ENCODE peak calls at places on chromosomes 7 and 10, in four cellular contexts. W, F, M and L are unnamed samples.
A peak's percentile ranks its signal among the peaks of the same experiment; 100 is the strongest.

GRCh38 chr7:107002804-107003137 is 41.7 kb upstream of the PRKAR2B start:
- DNase-seq in W (no peak), F (no peak), M (no peak), L (no peak)

GRCh38 chr10:33306756-33307519 is 27.5 kb downstream of the NRP1 start:
- DNase-seq in M (no peak), F (peak; percentile 45), W (no peak), L (no peak)

GRCh38 chr7:50869108-50869716 is 86.5 kb upstream of the GRB10 start:
- DNase-seq in M (no peak), W (no peak), F (peak; percentile 21), L (peak; percentile 12)

GRCh38 chr7:44305564-44306507 is 19.6 kb downstream of the CAMK2B start:
- DNase-seq in M (no peak), W (peak; percentile 47), F (no peak), L (no peak)

GRCh38 chr10:1608408-1609037 is 128.8 kb downstream of the ADARB2 start:
- DNase-seq in W (no peak), M (no peak), F (no peak), L (no peak)

GRCh38 chr7:158361326-158361946 is 226.2 kb downstream of the PTPRN2 start:
- DNase-seq in W (peak; percentile 29), M (no peak), F (no peak), L (no peak)

GRCh38 chr10:77531441-77532001 is 106.1 kb downstream of the KCNMA1 start:
- DNase-seq in F (peak; percentile 50), W (peak; percentile 87), M (no peak), L (no peak)

GRCh38 chr7:86814980-86815379 is 171.3 kb downstream of the GRM3 start:
- DNase-seq in M (no peak), F (no peak), W (no peak), L (no peak)

GRCh38 chr7:50292763-50293162 is 11.8 kb upstream of the IKZF1 start:
- DNase-seq in F (no peak), M (no peak), W (no peak), L (no peak)

GRCh38 chr7:72444023-72444776 is 32.1 kb upstream of the CALN1 start:
- DNase-seq in W (no peak), F (no peak), M (no peak), L (no peak)

GRCh38 chr10:12961416-12961815 is 40.1 kb downstream of the CCDC3 start:
- DNase-seq in M (no peak), W (no peak), F (no peak), L (no peak)

GRCh38 chr7:73972614-73973013 is 55.4 kb upstream of the ELN start:
- DNase-seq in W (peak; percentile 15), M (no peak), F (no peak), L (no peak)

GRCh38 chr10:99296605-99297004 is 32.6 kb upstream of the CNNM1 start:
- DNase-seq in W (peak; percentile 59), M (no peak), F (no peak), L (no peak)

GRCh38 chr10:89793649-89794254 is 92.4 kb downstream of the KIF20B start:
- DNase-seq in W (peak; percentile 64), M (no peak), F (peak; percentile 55), L (peak; percentile 34)

GRCh38 chr10:17527530-17528146 is 73.2 kb upstream of the ST8SIA6 start:
- DNase-seq in F (peak; percentile 65), M (no peak), W (no peak), L (peak; percentile 52)

GRCh38 chr10:104750306-104750705 is 109.2 kb downstream of the SORCS3 start:
- DNase-seq in M (no peak), F (no peak), W (no peak), L (no peak)

GRCh38 chr7:44134943-44135628 is 6.0 kb downstream of the MYL7 start:
- DNase-seq in W (no peak), F (no peak), M (no peak), L (no peak)

GRCh38 chr7:150964593-150965111 is 13.5 kb downstream of the KCNH2 start:
- DNase-seq in M (no peak), W (peak; percentile 94), F (no peak), L (no peak)

GRCh38 chr10:72063703-72064391 is 24.5 kb downstream of the SPOCK2 start:
- DNase-seq in F (no peak), W (no peak), M (no peak), L (no peak)

GRCh38 chr10:129932996-129933395 is 31.1 kb downstream of the EBF3 start:
- DNase-seq in M (no peak), W (no peak), F (no peak), L (no peak)

GRCh38 chr10:132306951-132307751 is 599 bp downstream of the STK32C start:
- DNase-seq in M (no peak), W (peak; percentile 84), F (no peak), L (no peak)

GRCh38 chr10:28694530-28694929 is 17.2 kb downstream of the BAMBI start:
- DNase-seq in F (no peak), W (peak; percentile 7), M (no peak), L (no peak)

GRCh38 chr10:68327889-68328786 is 3.7 kb upstream of the HNRNPH3 start:
- DNase-seq in F (no peak), M (no peak), W (peak; percentile 61), L (peak; percentile 59)

GRCh38 chr7:24587853-24588252 is 14.6 kb downstream of the PALS2 start:
- DNase-seq in F (no peak), M (no peak), W (no peak), L (no peak)

GRCh38 chr10:11697718-11698527 is 44.3 kb upstream of the ECHDC3 start:
- DNase-seq in F (no peak), M (no peak), W (no peak), L (no peak)
- TF ChIP-seq CTCF in F (no peak), M (no peak), W (no peak), L (no peak)

GRCh38 chr7:49001610-49002033 is 77.3 kb downstream of the CDC14C start:
- DNase-seq in F (no peak), M (no peak), W (no peak), L (no peak)
- TF ChIP-seq CTCF in F (no peak), M (peak; percentile 24), W (peak; percentile 42), L (peak; percentile 60)

DNA sequence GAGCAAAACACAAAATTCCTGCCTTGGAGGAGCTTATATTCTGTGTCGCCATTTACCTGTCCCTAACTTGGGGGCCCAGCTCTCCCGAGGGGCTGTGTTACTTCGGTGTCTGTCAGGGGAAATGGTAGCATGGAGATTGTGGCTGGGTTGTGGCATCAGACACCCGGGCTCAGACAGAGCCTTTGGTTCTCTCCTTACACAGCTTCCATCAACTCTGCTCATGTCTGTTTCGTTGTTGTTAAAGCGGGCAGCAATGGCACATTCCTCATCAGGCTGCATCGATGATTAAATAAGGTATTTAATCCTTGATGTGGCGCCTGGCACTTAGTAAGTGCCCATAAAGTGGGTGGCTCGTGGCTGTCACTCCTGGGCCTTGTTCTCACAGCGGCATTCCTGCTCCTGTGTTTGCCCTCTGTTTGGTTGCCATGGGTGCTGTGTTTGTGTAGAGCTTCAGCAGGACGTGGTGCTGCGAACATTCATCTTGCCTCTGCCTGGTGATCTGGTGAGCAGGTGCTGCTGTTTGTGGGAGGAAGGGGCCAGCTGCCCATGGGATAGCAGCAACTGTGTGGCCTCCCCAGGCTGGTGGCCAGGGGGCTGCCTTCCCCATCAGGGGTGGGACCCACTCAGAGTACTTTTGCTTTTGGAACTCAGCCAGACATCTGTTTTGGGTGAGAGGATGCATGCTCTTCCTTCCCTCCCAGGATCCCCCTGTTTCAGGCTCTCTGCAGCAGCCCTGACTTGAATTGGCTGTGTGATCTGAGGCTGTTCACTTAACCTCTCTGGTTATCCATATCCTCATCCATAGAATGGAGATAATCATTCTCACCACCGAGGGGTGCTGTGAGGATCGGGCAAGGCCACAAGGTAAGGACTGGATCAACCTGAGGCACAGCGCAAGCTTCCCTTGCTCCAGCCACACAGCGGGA is 207.2 kb upstream of the SVIL start:
- DNase-seq in M (no peak), F (no peak), W (peak; percentile 68), L (no peak)
- TF ChIP-seq CTCF in M (no peak), F (no peak), W (no peak), L (no peak)

GRCh38 chr10:124448696-124449169 is 1.1 kb downstream of the NKX1-2 start:
- DNase-seq in W (no peak), F (no peak), M (no peak), L (no peak)

GRCh38 chr10:124449170-124450009 is 445 bp downstream of the NKX1-2 start:
- DNase-seq in M (no peak), W (no peak), F (no peak), L (no peak)

GRCh38 chr10:124450010-124450782 is at the start of gene NKX1-2:
- DNase-seq in M (no peak), W (no peak), F (no peak), L (no peak)

GRCh38 chr10:124450783-124451057 is 885 bp upstream of the NKX1-2 start:
- DNase-seq in F (no peak), W (no peak), M (no peak), L (no peak)

DNA sequence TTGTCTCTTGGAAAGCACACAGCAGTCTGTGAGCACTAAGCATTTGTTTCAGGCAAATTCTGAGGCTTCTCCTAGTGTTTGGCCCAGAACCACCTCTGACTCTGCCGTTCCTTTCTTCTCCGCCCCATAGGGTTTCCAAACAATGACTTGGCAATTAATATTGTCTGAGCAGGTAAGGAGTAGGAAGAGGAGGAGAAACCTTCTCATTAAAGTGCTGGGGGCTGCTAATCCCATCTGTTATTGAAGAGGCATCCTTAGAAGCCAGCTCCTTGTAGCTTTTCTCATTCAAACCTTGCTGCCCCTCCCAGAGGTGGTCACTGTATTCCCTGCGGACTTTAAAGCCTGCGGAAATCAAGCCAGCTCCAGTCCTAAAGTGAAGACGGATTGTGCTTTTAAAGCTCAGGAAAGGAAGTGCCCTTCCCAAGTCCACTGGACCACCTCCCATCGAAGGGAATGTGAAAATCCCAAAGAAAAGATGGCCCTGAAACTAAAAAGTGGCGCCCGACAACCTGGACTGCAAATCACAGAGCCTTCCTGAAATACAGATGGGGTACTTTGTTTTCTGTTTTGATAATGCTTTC is 1.5 kb upstream of the NKX1-2 start:
- DNase-seq in W (no peak), M (no peak), F (no peak), L (no peak)
- TF ChIP-seq CTCF in W (no peak), M (no peak), F (no peak), L (no peak)

GRCh38 chr7:75740846-75741497 is 2.2 kb upstream of the HIP1 start:
- DNase-seq in W (peak; percentile 65), F (no peak), M (no peak), L (no peak)

GRCh38 chr7:75738604-75738974 is at the start of gene HIP1:
- DNase-seq in F (no peak), W (no peak), M (no peak), L (no peak)

GRCh38 chr7:75737856-75738603 is 711 bp downstream of the HIP1 start:
- DNase-seq in F (no peak), W (no peak), M (no peak), L (no peak)

GRCh38 chr7:75739796-75740672 is 1.3 kb upstream of the HIP1 start:
- DNase-seq in W (peak; percentile 76), M (no peak), F (no peak), L (no peak)

GRCh38 chr7:75738975-75739795 is 444 bp upstream of the HIP1 start:
- DNase-seq in W (peak; percentile 100), M (peak; percentile 97), F (peak; percentile 97), L (peak; percentile 98)
- TF ChIP-seq CTCF in W (peak; percentile 36), M (peak; percentile 5), F (no peak), L (no peak)

DNA sequence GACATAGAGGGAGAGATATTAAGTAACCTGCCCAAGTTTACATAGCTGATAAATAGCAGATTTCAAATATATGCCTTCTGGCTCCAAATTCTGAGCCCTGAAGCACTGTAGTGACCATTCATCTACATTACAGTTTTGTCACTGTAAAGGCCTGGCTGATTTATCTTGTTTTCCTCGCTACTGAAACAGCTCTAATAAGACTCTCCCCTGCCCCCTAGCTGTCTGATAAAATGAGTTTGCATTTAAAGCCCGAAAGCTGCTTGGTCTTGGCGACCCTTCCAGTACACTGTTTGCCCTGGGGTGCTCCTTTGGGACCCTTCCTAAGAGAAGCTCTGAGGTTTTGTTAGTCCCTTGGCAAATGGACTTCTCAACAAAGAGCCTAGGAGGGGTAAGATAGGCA is 59.7 kb upstream of the RAB11FIP2 start:
- DNase-seq in W (no peak), F (no peak), M (no peak), L (peak; percentile 5)
- TF ChIP-seq CTCF in W (peak; percentile 33), F (peak; percentile 56), M (peak; percentile 17), L (peak; percentile 36)